ENCODE peak calls at places on chromosome 1, in eight cellular contexts. S, C, X, R, F, U, K and W are unnamed samples.

GRCh38 chr1:156828414-156829085 is 11.9 kb upstream of the SH2D2A start:
- DNase-seq in S (no peak), R (no peak), X (no peak), C (no peak), F (no peak), K (no peak), U (no peak), W (no peak)

GRCh38 chr1:37629008-37629407 is 5.7 kb downstream of the RSPO1 start:
- DNase-seq in F (no peak), S (no peak), U (no peak), K (no peak), C (no peak), R (no peak), X (no peak), W (no peak)

GRCh38 chr1:151942882-151943281 is 33.6 kb upstream of the THEM4 start:
- DNase-seq in U (no peak), F (no peak), X (no peak), R (no peak), S (no peak), K (no peak), C (no peak), W (no peak)

GRCh38 chr1:55213885-55214213 is 1.3 kb downstream of the USP24 start:
- DNase-seq in U (no peak), X (no peak), R (no peak), F (no peak), C (no peak), S (no peak), K (no peak), W (no peak)

GRCh38 chr1:22132517-22133235 is 10.2 kb downstream of the WNT4 start:
- DNase-seq in R (no peak), K (no peak), U (no peak), X (no peak), S (peak; percentile 82), C (no peak), F (peak; percentile 94), W (no peak)

GRCh38 chr1:201730611-201731010 is 98.3 kb upstream of the IPO9 start:
- DNase-seq in X (peak; percentile 60), U (no peak), S (no peak), K (no peak), F (no peak), R (no peak), C (no peak), W (no peak)

GRCh38 chr1:39485046-39485803 is 6.2 kb upstream of the BMP8A start:
- DNase-seq in U (no peak), C (no peak), F (peak; percentile 72), R (no peak), K (no peak), X (no peak), S (no peak), W (no peak)

GRCh38 chr1:76313304-76313703 is 238.8 kb downstream of the ST6GALNAC3 start:
- DNase-seq in R (no peak), S (no peak), K (no peak), F (no peak), C (no peak), X (no peak), U (no peak), W (no peak)

GRCh38 chr1:248695451-248696132 is 7.0 kb downstream of the OR14I1 start:
- DNase-seq in R (no peak), K (no peak), S (peak; percentile 57), U (no peak), X (no peak), C (no peak), F (no peak), W (no peak)

GRCh38 chr1:147897030-147897756 is 5.4 kb upstream of the GJA8 start:
- DNase-seq in S (peak; percentile 86), U (no peak), X (no peak), F (no peak), K (no peak), C (no peak), R (no peak), W (no peak)

GRCh38 chr1:47738560-47739182 is 258.5 kb downstream of the TRABD2B start:
- DNase-seq in U (no peak), K (no peak), R (no peak), S (peak; percentile 73), F (peak; percentile 88), X (no peak), C (no peak), W (no peak)

GRCh38 chr1:99858285-99858684 is 8.1 kb downstream of the AGL start:
- DNase-seq in C (no peak), S (no peak), U (no peak), X (no peak), R (no peak), K (no peak), F (no peak), W (no peak)